ENCODE peak calls at places on chromosomes 5 and 9, in seven cellular contexts. N is kidney glomerular epithelial cell; A is CD8-positive, alpha-beta memory T cell; V is NCI-H774; R is B cell; Y is lung; D is NCI-H1105. L is an unnamed sample.
A peak's percentile ranks its signal among the peaks of the same experiment; 100 is the strongest.

GRCh38 chr5:137808503-137809135 is 54.5 kb upstream of the HNRNPA0 start:
- DNase-seq in R (no peak), A (no peak), V (no peak), N (peak; percentile 32), D (no peak), Y (no peak), L (no peak)

GRCh38 chr5:141508440-141508807 is 19.5 kb downstream of the PCDHGC5 start:
- DNase-seq in V (no peak), R (no peak), A (no peak), N (peak; percentile 63), D (no peak), Y (no peak), L (no peak)

GRCh38 chr9:134825025-134825424 is 55.6 kb upstream of the FCN2 start:
- DNase-seq in Y (no peak), D (no peak), R (no peak), V (no peak), N (no peak), A (no peak), L (no peak)

GRCh38 chr5:142420521-142420920 is 95.7 kb upstream of the SPRY4 start:
- DNase-seq in R (peak; percentile 13), V (no peak), D (no peak), Y (no peak), A (no peak), N (no peak), L (no peak)

GRCh38 chr5:41636605-41637004 is 126.2 kb upstream of the PLCXD3 start:
- DNase-seq in R (no peak), D (no peak), Y (no peak), A (no peak), N (no peak), V (no peak), L (no peak)

GRCh38 chr5:14925326-14925725 is 53.7 kb upstream of the ANKH start:
- DNase-seq in N (no peak), A (no peak), Y (no peak), V (no peak), D (no peak), R (no peak), L (no peak)

GRCh38 chr9:76707510-76707909 is 56.7 kb upstream of the PCA3 start:
- DNase-seq in A (no peak), D (no peak), N (no peak), V (no peak), R (no peak), Y (no peak), L (no peak)

GRCh38 chr5:37825334-37825915 is 14.4 kb downstream of the GDNF start:
- DNase-seq in N (no peak), A (no peak), R (no peak), Y (no peak), V (peak; percentile 41), D (no peak), L (no peak)

GRCh38 chr5:147223951-147224791 is 10.7 kb upstream of the STK32A start:
- DNase-seq in D (peak; percentile 24), A (no peak), Y (peak; percentile 41), V (peak; percentile 32), R (no peak), N (peak; percentile 6), L (no peak)

GRCh38 chr9:35733109-35733541 is 659 bp downstream of the CREB3 start:
- DNase-seq in A (no peak), R (peak; percentile 27), V (no peak), N (peak; percentile 86), Y (peak; percentile 51), D (peak; percentile 37), L (no peak)

GRCh38 chr5:1477341-1477740 is 32.1 kb upstream of the SLC6A3 start:
- DNase-seq in Y (no peak), N (no peak), D (no peak), V (no peak), A (no peak), R (no peak), L (no peak)

GRCh38 chr9:117120061-117120460 is 294.8 kb downstream of the ASTN2 start:
- DNase-seq in D (no peak), N (no peak), Y (no peak), V (no peak), R (no peak), A (no peak), L (no peak)

GRCh38 chr5:83104031-83104430 is 26.7 kb downstream of the XRCC4 start:
- DNase-seq in A (no peak), Y (no peak), V (no peak), N (no peak), D (no peak), R (no peak), L (no peak)

GRCh38 chr5:52961238-52961637 is 27.9 kb upstream of the ITGA2 start:
- DNase-seq in R (no peak), V (peak; percentile 14), Y (no peak), D (peak; percentile 77), N (no peak), A (no peak), L (no peak)

GRCh38 chr9:124329393-124329792 is 71.6 kb downstream of the NEK6 start:
- DNase-seq in N (no peak), V (no peak), A (no peak), D (no peak), Y (no peak), R (no peak), L (no peak)

GRCh38 chr5:164893071-164893470 is 1387.7 kb downstream of the MAT2B start:
- DNase-seq in N (no peak), A (no peak), R (no peak), D (no peak), Y (no peak), V (no peak), L (no peak)

GRCh38 chr5:119355636-119356383 is at the start of gene TNFAIP8:
- DNase-seq in A (peak; percentile 39), Y (peak; percentile 71), V (no peak), R (peak; percentile 70), N (peak; percentile 42), D (peak; percentile 4), L (no peak)

GRCh38 chr5:58255970-58256369 is 203.9 kb downstream of the PLK2 start:
- DNase-seq in N (no peak), Y (no peak), V (no peak), R (no peak), A (no peak), D (no peak), L (no peak)

GRCh38 chr9:133323211-133323610 is 12.8 kb downstream of the SURF6 start:
- DNase-seq in A (no peak), D (no peak), V (no peak), Y (no peak), N (no peak), R (no peak), L (no peak)

GRCh38 chr5:6096101-6096500 is 282.2 kb downstream of the MED10 start:
- DNase-seq in N (no peak), R (no peak), D (no peak), A (no peak), Y (no peak), V (no peak), L (no peak)

GRCh38 chr5:144313147-144313726 is 142.6 kb downstream of the KCTD16 start:
- DNase-seq in R (no peak), A (no peak), V (no peak), Y (no peak), D (peak; percentile 51), N (no peak), L (no peak)

GRCh38 chr9:2017209-2017458 is 2.0 kb downstream of the SMARCA2 start:
- DNase-seq in D (peak; percentile 9), Y (no peak), R (no peak), N (no peak), A (no peak), V (no peak), L (no peak)

GRCh38 chr5:156735477-156735876 is 114.6 kb upstream of the PPP1R2B start:
- DNase-seq in N (no peak), Y (no peak), A (no peak), V (no peak), R (no peak), D (no peak), L (no peak)

GRCh38 chr5:80711938-80712337 is 57.2 kb upstream of the DHFR start:
- DNase-seq in N (peak; percentile 19), A (no peak), D (no peak), R (no peak), V (no peak), Y (no peak), L (no peak)

GRCh38 chr5:128896675-128897074 is 68.6 kb upstream of the SLC27A6 start:
- DNase-seq in N (no peak), A (no peak), R (no peak), Y (no peak), V (no peak), D (no peak), L (no peak)

GRCh38 chr9:88578486-88579362 is 43.7 kb downstream of the NXNL2 start:
- DNase-seq in Y (peak; percentile 88), N (peak; percentile 80), D (peak; percentile 54), R (peak; percentile 65), A (peak; percentile 46), V (peak; percentile 18), L (peak; percentile 82)

GRCh38 chr9:33506626-33507370 is 17.3 kb upstream of the ANKRD18B start:
- DNase-seq in D (no peak), V (no peak), R (no peak), A (no peak), Y (peak; percentile 33), N (peak; percentile 99), L (peak; percentile 31)